ENCODE peak calls at places on chromosomes 16 and 17, in ten cellular contexts. C, S, U, G, A, X, N, Z, K and I are unnamed samples.

GRCh38 chr17:76512366-76513305 is 11.4 kb upstream of the RHBDF2 start:
- DNase-seq in S (no peak), A (no peak), N (no peak), U (no peak), Z (no peak), K (no peak), G (no peak), C (no peak), X (no peak), I (no peak)

GRCh38 chr17:31418773-31419350 is 27.4 kb downstream of the RAB11FIP4 start:
- DNase-seq in X (no peak), U (no peak), C (no peak), N (no peak), A (no peak), K (no peak), S (no peak), Z (no peak), G (no peak), I (no peak)

GRCh38 chr17:10067446-10068143 is 130.8 kb downstream of the GAS7 start:
- DNase-seq in K (no peak), G (no peak), U (no peak), S (no peak), C (no peak), X (no peak), Z (no peak), N (no peak), A (no peak), I (no peak)

GRCh38 chr17:57751971-57752905 is 7.1 kb upstream of the CCDC182 start:
- DNase-seq in U (no peak), S (no peak), Z (no peak), A (no peak), K (no peak), C (no peak), N (no peak), X (no peak), G (no peak), I (no peak)

GRCh38 chr17:63479495-63480184 is 2.8 kb downstream of the ACE start:
- DNase-seq in S (no peak), K (no peak), C (no peak), N (no peak), G (peak), X (no peak), Z (peak), U (no peak), A (no peak), I (no peak)

GRCh38 chr17:39665642-39666221 is 583 bp downstream of the TCAP start:
- DNase-seq in S (peak), Z (no peak), A (peak), K (no peak), N (peak), C (no peak), G (no peak), X (no peak), U (peak), I (no peak)

GRCh38 chr17:17719199-17719940 is 38.1 kb downstream of the RAI1 start:
- DNase-seq in G (no peak), N (no peak), Z (no peak), A (no peak), S (no peak), C (no peak), U (no peak), K (no peak), X (no peak), I (no peak)

GRCh38 chr16:28212532-28212873 is 738 bp upstream of the XPO6 start:
- DNase-seq in G (no peak), A (no peak), S (no peak), N (no peak), C (no peak), Z (no peak), K (no peak), X (peak), U (no peak), I (no peak)

GRCh38 chr17:75515523-75516254 is at the start of gene CASKIN2:
- DNase-seq in G (peak), X (peak), K (peak), S (peak), N (peak), U (peak), Z (peak), A (peak), C (peak), I (peak)

GRCh38 chr16:15777533-15778203 is 79.2 kb downstream of the MYH11 start:
- DNase-seq in K (no peak), Z (no peak), N (peak), U (no peak), A (peak), C (no peak), G (no peak), X (peak), S (peak), I (peak)

GRCh38 chr16:71807905-71808592 is 585 bp downstream of the AP1G1 start:
- DNase-seq in X (peak), S (peak), K (peak), A (peak), G (no peak), N (peak), C (no peak), U (no peak), Z (no peak), I (no peak)

GRCh38 chr16:48687421-48688038 is 77.5 kb upstream of the N4BP1 start:
- DNase-seq in C (peak), Z (peak), X (peak), G (no peak), U (peak), A (peak), K (peak), S (peak), N (peak), I (peak)

GRCh38 chr16:53754938-53755910 is 51.3 kb downstream of the FTO start:
- DNase-seq in A (no peak), U (peak), C (peak), X (peak), Z (peak), N (peak), K (no peak), S (peak), G (no peak), I (no peak)

GRCh38 chr16:1788095-1788707 is 5.3 kb downstream of the IGFALS start:
- DNase-seq in G (peak), C (no peak), S (peak), Z (peak), X (no peak), N (no peak), U (peak), K (no peak), A (peak), I (no peak)

GRCh38 chr16:2769675-2770056 is 7.4 kb downstream of the ELOB start:
- DNase-seq in S (no peak), N (peak), U (no peak), Z (peak), A (no peak), C (peak), G (peak), K (no peak), X (peak), I (no peak)

GRCh38 chr16:72787519-72788268 is 260.2 kb downstream of the ZFHX3 start:
- DNase-seq in G (peak), Z (no peak), X (peak), S (peak), A (peak), N (peak), K (peak), U (peak), C (peak), I (peak)

GRCh38 chr16:84950906-84951305 is 60.4 kb downstream of the ZDHHC7 start:
- DNase-seq in S (no peak), Z (no peak), C (no peak), G (no peak), K (no peak), N (no peak), X (no peak), U (no peak), A (peak), I (no peak)

GRCh38 chr16:69886726-69887125 is 64.4 kb upstream of the CLEC18A start:
- DNase-seq in G (no peak), X (no peak), N (no peak), S (no peak), K (no peak), A (no peak), U (no peak), Z (no peak), C (no peak), I (no peak)

GRCh38 chr17:52470553-52470952 is 312.0 kb upstream of the CA10 start:
- DNase-seq in U (no peak), C (no peak), N (no peak), S (no peak), G (no peak), X (no peak), Z (no peak), K (no peak), A (no peak), I (no peak)

GRCh38 chr17:65364408-65364807 is 197.0 kb downstream of the AXIN2 start:
- DNase-seq in G (no peak), C (no peak), S (no peak), A (no peak), Z (no peak), N (no peak), X (no peak), U (no peak), K (no peak), I (no peak)

GRCh38 chr17:49694847-49695697 is 12.7 kb downstream of the SLC35B1 start:
- DNase-seq in U (peak), C (no peak), Z (no peak), S (peak), X (peak), K (peak), G (no peak), A (peak), N (peak), I (no peak)

GRCh38 chr17:61196799-61197198 is 202.8 kb upstream of the TBX2 start:
- DNase-seq in X (no peak), U (no peak), S (no peak), C (no peak), A (no peak), N (no peak), G (no peak), K (no peak), Z (no peak), I (no peak)
- H3K4me3 ChIP-seq in X (no peak), U (no peak), S (no peak), C (no peak), A (no peak), N (no peak), G (no peak), K (no peak), Z (no peak), I (no peak)

GRCh38 chr17:78884876-78885667 is 17.9 kb downstream of the CEP295NL start:
- DNase-seq in N (no peak), S (no peak), C (no peak), U (no peak), A (peak), Z (no peak), K (no peak), G (no peak), X (no peak), I (no peak)
- H3K4me3 ChIP-seq in N (no peak), S (no peak), C (no peak), U (no peak), A (no peak), Z (no peak), K (peak), G (no peak), X (no peak), I (no peak)

GRCh38 chr16:31135535-31136286 is at the start of gene PRSS8:
- DNase-seq in C (no peak), A (peak), G (peak), Z (peak), K (no peak), S (peak), N (peak), U (no peak), X (no peak), I (no peak)
- H3K4me3 ChIP-seq in C (no peak), A (peak), G (peak), Z (peak), K (no peak), S (peak), N (peak), U (no peak), X (peak), I (no peak)

GRCh38 chr16:76461836-76462235 is 184.6 kb downstream of the CNTNAP4 start:
- DNase-seq in G (no peak), Z (no peak), A (no peak), C (no peak), K (no peak), X (no peak), U (no peak), N (no peak), S (no peak), I (no peak)

GRCh38 chr16:76459111-76459510 is 181.9 kb downstream of the CNTNAP4 start:
- DNase-seq in A (no peak), Z (no peak), N (no peak), S (no peak), K (no peak), X (no peak), U (no peak), G (no peak), C (no peak), I (no peak)

DNA sequence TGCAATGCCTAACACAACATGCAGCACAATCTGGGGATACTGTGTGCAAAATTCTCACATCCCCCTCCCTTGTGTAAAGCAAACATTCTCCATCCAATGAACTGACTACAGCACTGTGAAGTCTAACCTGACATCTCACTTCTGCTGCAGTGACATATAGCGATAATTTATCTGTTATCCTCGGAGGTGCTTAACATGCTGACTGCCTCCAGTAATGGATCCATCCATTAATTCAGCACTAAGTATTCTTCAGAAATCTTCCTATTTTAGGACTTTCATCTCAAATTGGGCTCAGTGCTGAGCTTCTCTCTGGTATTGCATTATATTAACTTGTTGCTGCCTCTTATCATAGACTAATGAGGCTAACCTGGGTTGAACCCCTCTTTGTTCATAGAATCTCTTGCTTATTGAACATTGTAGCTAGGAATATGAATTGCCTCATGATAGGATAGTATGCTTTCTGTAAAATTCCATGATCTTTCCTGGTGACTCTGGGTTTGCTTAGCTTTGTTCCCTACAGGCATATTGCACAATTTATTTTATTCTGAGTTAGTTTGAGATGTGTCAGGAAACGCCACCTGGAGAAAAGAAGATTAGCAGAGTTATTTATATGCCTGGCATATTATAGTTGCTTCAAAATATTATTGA is 187.9 kb downstream of the CNTNAP4 start:
- DNase-seq in Z (no peak), U (no peak), X (no peak), A (no peak), K (no peak), S (no peak), C (no peak), N (no peak), G (no peak), I (no peak)
- H3K4me3 ChIP-seq in Z (no peak), U (no peak), X (no peak), A (no peak), K (no peak), S (no peak), C (no peak), N (no peak), G (no peak), I (no peak)

DNA sequence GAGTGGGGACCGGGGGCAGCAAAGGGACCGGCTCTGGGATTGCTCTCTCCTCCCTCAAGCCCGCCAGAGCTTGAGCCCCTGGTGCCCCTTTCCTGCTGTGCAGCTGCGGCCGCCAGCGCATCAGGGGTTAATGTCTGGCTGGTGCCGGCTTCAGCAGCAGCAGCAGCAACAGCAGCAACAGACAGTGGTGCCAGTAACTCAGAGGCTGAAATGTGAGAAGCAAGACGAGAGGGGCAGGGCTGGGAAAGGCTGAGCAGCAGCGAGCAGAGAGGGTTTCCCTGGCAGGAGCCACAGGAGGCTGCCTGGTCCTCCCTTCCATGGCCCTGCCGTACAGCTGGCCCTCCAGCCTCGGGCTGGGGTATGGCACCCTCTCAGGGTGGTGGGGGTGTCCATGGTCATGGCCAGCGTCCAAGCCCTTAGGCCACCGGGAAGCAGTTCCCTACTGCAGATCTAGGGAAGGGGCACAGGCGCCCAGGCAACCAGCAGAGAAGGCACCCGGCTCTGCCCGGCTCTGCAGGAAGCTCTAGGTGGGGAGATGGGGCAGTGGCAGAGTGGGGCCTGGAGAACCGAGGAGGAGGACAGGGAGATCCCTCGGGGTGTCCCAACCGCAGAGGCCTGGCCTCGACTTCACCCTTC is 21.1 kb upstream of the TFAP4 start:
- DNase-seq in K (peak), S (peak), N (no peak), C (peak), A (peak), U (peak), X (peak), Z (no peak), G (peak), I (no peak)
- H3K4me3 ChIP-seq in K (peak), S (no peak), N (no peak), C (no peak), A (peak), U (peak), X (peak), Z (no peak), G (no peak), I (no peak)